ENCODE peak calls at places on chromosomes 11 and 22, in nine cellular contexts. I is H9, Z is colonic mucosa, P is K562, T is fibroblast of lung, E is neural progenitor cell, H is ovary, O is suprapubic skin, K is sigmoid colon. M is an unnamed sample.

GRCh38 chr11:93738647-93739081 is 2.6 kb downstream of the TAF1D start:
- DNase-seq in P (no peak), E (peak; percentile 14), Z (no peak), T (no peak), O (no peak), K (no peak), I (no peak), H (no peak), M (no peak)

GRCh38 chr22:50699001-50699753 is 26.6 kb downstream of the SHANK3 start:
- DNase-seq in T (no peak), E (no peak), P (no peak), I (no peak), H (peak; percentile 5), K (peak; percentile 58), O (peak; percentile 45), Z (no peak), M (no peak)

GRCh38 chr22:36921309-36922096 is 8.1 kb downstream of the CSF2RB start:
- DNase-seq in Z (no peak), P (no peak), H (no peak), T (no peak), I (no peak), K (no peak), O (peak; percentile 58), E (no peak), M (no peak)

GRCh38 chr11:76724162-76724768 is 53.7 kb upstream of the LRRC32 start:
- DNase-seq in Z (no peak), I (no peak), K (peak; percentile 18), O (no peak), T (no peak), H (no peak), P (no peak), E (peak; percentile 68), M (no peak)

GRCh38 chr11:122584670-122585069 is 70.9 kb upstream of the UBASH3B start:
- DNase-seq in K (no peak), T (no peak), O (no peak), H (no peak), E (no peak), I (no peak), P (no peak), Z (no peak), M (no peak)

GRCh38 chr11:123273616-123274015 is 78.6 kb upstream of the CLMP start:
- DNase-seq in H (no peak), I (no peak), K (no peak), O (no peak), Z (no peak), T (no peak), E (no peak), P (no peak), M (no peak)

GRCh38 chr11:64096835-64097234 is 61.1 kb downstream of the FLRT1 start:
- DNase-seq in E (no peak), K (no peak), Z (no peak), O (no peak), I (no peak), T (no peak), P (no peak), H (no peak), M (no peak)

GRCh38 chr11:2703487-2704141 is 3.8 kb upstream of the KCNQ1OT1 start:
- DNase-seq in I (no peak), T (no peak), E (peak; percentile 69), P (no peak), H (peak; percentile 34), Z (no peak), O (peak; percentile 48), K (peak; percentile 61), M (peak; percentile 83)

GRCh38 chr22:28316014-28316413 is 363.6 kb downstream of the TTC28 start:
- DNase-seq in O (no peak), T (no peak), P (peak; percentile 29), E (no peak), H (no peak), I (peak; percentile 31), K (no peak), Z (no peak), M (no peak)

GRCh38 chr11:46475926-46476545 is 84.5 kb upstream of the CHRM4 start:
- DNase-seq in H (no peak), I (no peak), Z (no peak), O (no peak), K (no peak), E (no peak), T (no peak), P (no peak), M (no peak)

GRCh38 chr22:46769191-46769675 is 6.8 kb downstream of the TBC1D22A start:
- DNase-seq in Z (no peak), T (no peak), K (no peak), H (peak; percentile 25), O (peak; percentile 44), I (no peak), P (no peak), E (no peak), M (no peak)

GRCh38 chr22:37133304-37134018 is 16.3 kb downstream of the IL2RB start:
- DNase-seq in K (no peak), I (no peak), Z (no peak), T (no peak), E (no peak), P (no peak), H (no peak), O (no peak), M (no peak)

GRCh38 chr22:37021710-37022482 is 2.4 kb downstream of the MPST start:
- DNase-seq in I (no peak), O (no peak), Z (no peak), H (peak; percentile 53), P (peak; percentile 58), E (peak; percentile 86), K (no peak), T (peak; percentile 43), M (peak; percentile 43)

GRCh38 chr11:12376259-12376971 is 956 bp upstream of the PARVA start:
- DNase-seq in O (no peak), I (no peak), H (peak; percentile 54), T (peak; percentile 84), E (peak; percentile 18), P (no peak), K (peak; percentile 93), Z (peak; percentile 39), M (no peak)

GRCh38 chr11:17703951-17704350 is 15.4 kb upstream of the MYOD1 start:
- DNase-seq in I (no peak), O (no peak), Z (no peak), T (no peak), E (no peak), H (no peak), K (no peak), P (peak; percentile 68), M (no peak)

GRCh38 chr11:19441752-19442553 is 201.2 kb upstream of the E2F8 start:
- DNase-seq in H (no peak), T (peak; percentile 93), E (no peak), Z (no peak), O (no peak), I (no peak), P (peak; percentile 89), K (no peak), M (no peak)

GRCh38 chr11:96045622-96046456 is 121.9 kb upstream of the MTMR2 start:
- DNase-seq in P (no peak), O (no peak), H (peak; percentile 67), Z (no peak), E (peak; percentile 55), T (peak; percentile 69), K (peak; percentile 67), I (peak; percentile 82), M (no peak)
- TF ChIP-seq CTCF in P (no peak), O (no peak), H (peak; percentile 29), Z (no peak), E (peak; percentile 48), T (peak; percentile 41), K (no peak), I (peak; percentile 57), M (no peak)

DNA sequence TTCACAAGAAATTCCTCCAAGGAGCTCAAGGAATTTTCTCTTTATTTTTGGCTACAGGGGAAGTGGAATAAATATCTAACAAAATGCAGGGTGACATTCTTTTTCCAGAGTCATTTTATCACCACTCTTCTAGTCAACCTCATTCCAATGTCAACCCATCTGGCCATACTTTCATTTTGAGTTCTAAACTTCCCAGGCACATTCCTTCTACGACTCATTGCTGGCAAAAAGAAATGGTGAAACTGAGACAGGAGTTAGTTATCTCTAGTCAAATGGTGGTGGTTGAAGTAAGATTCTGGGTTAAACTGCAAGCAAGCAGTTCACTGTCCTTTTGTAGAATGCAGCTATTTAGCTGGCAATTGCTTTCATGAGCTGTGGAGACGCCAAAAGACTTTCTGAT is 304.7 kb downstream of the CADM1 start:
- DNase-seq in T (no peak), Z (no peak), P (no peak), H (no peak), E (no peak), O (no peak), I (no peak), K (no peak), M (no peak)
- H3K27me3 ChIP-seq in T (no peaks in the 10 kb centered on the region), Z (no peaks in the 10 kb centered on the region), P (no peaks in the 10 kb centered on the region), H (no peaks in the 10 kb centered on the region), E (no peaks in the 10 kb centered on the region), O (no peaks in the 10 kb centered on the region), I (no peaks in the 10 kb centered on the region), K (no peaks in the 10 kb centered on the region), M (no peaks in the 10 kb centered on the region)

DNA sequence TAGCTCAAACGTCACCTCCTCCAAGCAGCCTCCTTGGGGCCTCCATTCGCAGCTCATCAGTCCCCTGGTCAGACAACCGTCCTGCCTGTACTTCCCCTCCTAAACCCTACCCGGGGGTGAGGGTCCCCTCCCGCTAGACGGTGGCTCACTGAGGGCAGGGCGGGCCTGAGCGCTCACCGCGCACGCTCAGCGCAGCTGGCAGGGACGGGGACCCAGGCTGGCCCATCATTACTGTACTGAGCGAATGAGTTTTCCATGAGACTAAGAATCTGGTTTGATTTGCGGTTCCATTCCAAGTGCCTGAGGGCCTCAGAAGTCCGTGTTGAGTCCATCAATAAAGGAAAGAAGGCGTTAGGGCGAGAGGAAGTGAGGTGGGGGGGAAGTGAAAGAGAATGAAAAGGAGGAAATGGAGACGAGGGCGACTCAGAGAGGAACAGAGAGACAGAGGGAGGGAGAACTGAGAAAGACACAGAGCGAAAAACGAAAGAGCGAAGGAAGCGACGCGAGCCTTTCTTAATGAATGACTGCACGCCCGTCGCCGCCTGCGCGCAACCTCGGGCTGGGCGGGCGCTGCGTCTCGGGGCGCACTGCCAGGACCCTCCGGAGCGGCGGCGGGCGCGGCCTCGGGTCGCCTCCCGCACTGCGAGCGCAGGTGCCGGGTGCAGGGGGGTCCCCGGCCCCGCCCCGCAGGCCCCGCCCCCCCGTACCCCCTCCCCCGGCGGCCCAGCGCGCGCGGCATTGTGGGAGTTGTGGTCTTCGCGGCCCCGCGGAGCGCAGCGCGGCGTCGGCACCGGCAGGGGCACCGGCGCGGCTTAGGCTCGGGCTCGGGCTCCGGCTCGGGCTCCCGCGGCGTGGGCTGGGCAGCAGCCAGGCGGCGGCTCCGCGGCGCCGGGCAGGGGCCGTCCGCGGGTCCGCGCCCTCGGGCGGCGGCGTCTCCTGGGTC is at the start of gene ASPHD2:
- DNase-seq in I (peak; percentile 84), H (peak; percentile 61), P (peak; percentile 72), T (peak; percentile 61), K (peak; percentile 73), O (peak; percentile 69), Z (peak; percentile 69), E (peak; percentile 93), M (peak; percentile 65)
- H3K27ac ChIP-seq in I (no peak within 1 kb of the TSS), H (no peak within 1 kb of the TSS), P (peak within 1 kb of the TSS; percentile 12), T (peak within 1 kb of the TSS; percentile 56), K (peak within 1 kb of the TSS; percentile 78), O (peak within 1 kb of the TSS; percentile 77), Z (peak within 1 kb of the TSS; percentile 75), E (no peak within 1 kb of the TSS), M (peak within 1 kb of the TSS; percentile 71)

DNA sequence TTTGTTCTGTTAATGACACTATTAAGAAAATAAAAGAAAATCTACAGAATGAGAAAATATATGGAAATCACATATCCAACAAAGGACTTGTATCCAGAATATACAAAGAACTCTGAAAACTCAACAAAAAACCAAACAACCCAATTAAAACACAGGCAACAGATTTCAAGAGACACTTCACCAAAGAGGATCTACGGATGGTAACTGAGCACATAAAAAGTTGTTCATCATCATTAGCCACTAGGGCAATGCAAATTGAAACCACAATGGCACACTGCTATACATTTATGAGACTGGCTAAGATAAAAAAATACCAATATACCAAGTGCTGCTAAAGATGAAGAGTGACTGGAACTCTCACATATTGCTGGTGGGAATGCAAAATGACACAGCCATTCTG is 34.5 kb upstream of the SLC25A1 start:
- DNase-seq in P (no peak), O (no peak), T (no peak), K (no peak), Z (no peak), H (no peak), E (no peak), I (no peak), M (no peak)
- TF ChIP-seq CTCF in P (no peak), O (no peak), T (no peak), K (no peak), Z (no peak), H (no peak), E (no peak), I (no peak), M (no peak)